ENCODE peak calls at places on chromosomes 2 and 18, in six cellular contexts. K is activated CD4-positive, alpha-beta T cell treated with anti-CD3 and anti-CD28 coated beads, Interleukin-2, amount 50 U/mL, for 48 hours; N is ureter; Y is cardiac fibroblast; F is NCI-H2029 treated with DMSO at 0.1 percent for 48 hours; D is progenitor cell of endocrine pancreas. I is an unnamed sample.

GRCh38 chr2:32688511-32688910 is 60.7 kb downstream of the TTC27 start:
- DNase-seq in K (no peak), N (no peak), Y (peak), F (no peak), D (no peak), I (no peak)

GRCh38 chr2:222545821-222546540 is 109.9 kb downstream of the FARSB start:
- DNase-seq in K (no peak), N (no peak), Y (no peak), F (no peak), D (no peak), I (no peak)

GRCh38 chr2:234853739-234854138 is 98.1 kb upstream of the SH3BP4 start:
- DNase-seq in K (no peak), N (no peak), Y (peak), F (no peak), D (no peak), I (no peak)

GRCh38 chr2:182763311-182763912 is 47.4 kb downstream of the DNAJC10 start:
- DNase-seq in K (no peak), N (no peak), Y (peak), F (peak), D (peak), I (no peak)

GRCh38 chr2:27298391-27299080 is 9.7 kb downstream of the UCN start:
- DNase-seq in K (no peak), N (no peak), Y (no peak), F (peak), D (no peak), I (no peak)

GRCh38 chr2:40625849-40626248 is 174.0 kb upstream of the SLC8A1 start:
- DNase-seq in K (no peak), N (no peak), Y (peak), F (no peak), D (no peak), I (no peak)

GRCh38 chr2:18232731-18233438 is 327.6 kb downstream of the RDH14 start:
- DNase-seq in K (no peak), N (no peak), Y (peak), F (no peak), D (no peak), I (no peak)

GRCh38 chr2:12613137-12613912 is 103.4 kb upstream of the TRIB2 start:
- DNase-seq in K (no peak), N (no peak), Y (no peak), F (no peak), D (no peak), I (no peak)

GRCh38 chr2:111659361-111660281 is 224.4 kb downstream of the ANAPC1 start:
- DNase-seq in K (no peak), N (peak), Y (peak), F (no peak), D (no peak), I (no peak)

GRCh38 chr18:48396561-48396960 is 12.6 kb downstream of the ZBTB7C start:
- DNase-seq in K (no peak), N (no peak), Y (no peak), F (no peak), D (no peak), I (no peak)

GRCh38 chr18:37298816-37299215 is 266.8 kb downstream of the CELF4 start:
- DNase-seq in K (no peak), N (no peak), Y (no peak), F (no peak), D (no peak), I (no peak)

GRCh38 chr2:45826889-45827635 is 175.6 kb downstream of the PRKCE start:
- DNase-seq in K (no peak), N (no peak), Y (peak), F (no peak), D (no peak), I (no peak)

GRCh38 chr2:97695744-97696143 is 17.6 kb upstream of the ZAP70 start:
- DNase-seq in K (no peak), N (no peak), Y (no peak), F (no peak), D (no peak), I (no peak)

GRCh38 chr2:176138526-176139169 is 9.1 kb downstream of the HOXD8 start:
- DNase-seq in K (peak), N (peak), Y (no peak), F (no peak), D (no peak), I (no peak)

GRCh38 chr2:239035997-239036731 is 188.3 kb downstream of the TWIST2 start:
- DNase-seq in K (no peak), N (no peak), Y (no peak), F (no peak), D (no peak), I (no peak)

GRCh38 chr2:12506846-12507245 is 209.9 kb upstream of the TRIB2 start:
- DNase-seq in K (no peak), N (no peak), Y (no peak), F (no peak), D (no peak), I (no peak)

GRCh38 chr18:48782381-48782841 is 168.4 kb downstream of the SMAD7 start:
- DNase-seq in K (no peak), N (peak), Y (no peak), F (no peak), D (no peak), I (no peak)

GRCh38 chr2:113167115-113167932 is 6.4 kb upstream of the PSD4 start:
- DNase-seq in K (peak), N (no peak), Y (no peak), F (peak), D (no peak), I (no peak)

GRCh38 chr2:134153481-134153880 is 100.4 kb upstream of the MGAT5 start:
- DNase-seq in K (no peak), N (no peak), Y (no peak), F (no peak), D (no peak), I (no peak)

GRCh38 chr2:46701152-46701551 is 214.5 kb downstream of the MCFD2 start:
- DNase-seq in K (no peak), N (no peak), Y (peak), F (no peak), D (no peak), I (no peak)

GRCh38 chr2:98654702-98655488 is 46.5 kb downstream of the UNC50 start:
- DNase-seq in K (no peak), N (no peak), Y (no peak), F (no peak), D (no peak), I (no peak)

GRCh38 chr2:113124984-113125855 is 2.2 kb upstream of the IL1RN start:
- DNase-seq in K (no peak), N (no peak), Y (peak), F (no peak), D (no peak), I (no peak)

I was measured in GM13976.